ENCODE peak calls at places on chromosomes 11 and 22, in six cellular contexts. Y is CD8-positive, alpha-beta memory T cell; G is naive thymus-derived CD4-positive, alpha-beta T cell; M is left lung; K is tibial nerve; C is aorta. V is an unnamed sample.

GRCh38 chr11:70763606-70764005 is 365.3 kb downstream of the CTTN start:
- DNase-seq in Y (no peak), G (no peak), M (no peak), K (no peak), C (peak; percentile 46), V (no peak)

GRCh38 chr22:39574779-39575551 is 4.4 kb downstream of the CACNA1I start:
- DNase-seq in Y (no peak), G (no peak), M (peak; percentile 38), K (no peak), C (no peak), V (no peak)

GRCh38 chr11:57406337-57406904 is 16.0 kb upstream of the PRG2 start:
- DNase-seq in Y (no peak), G (no peak), M (no peak), K (no peak), C (no peak), V (no peak)

GRCh38 chr22:20531404-20532181 is 24.2 kb downstream of the MED15 start:
- DNase-seq in Y (no peak), G (no peak), M (peak; percentile 81), K (no peak), C (peak; percentile 87), V (peak; percentile 62)

GRCh38 chr11:61281581-61282250 is 13.4 kb downstream of the VWCE start:
- DNase-seq in Y (no peak), G (no peak), M (no peak), K (no peak), C (peak; percentile 84), V (no peak)

GRCh38 chr22:45006873-45007246 is 2.9 kb downstream of the PHF21B start:
- DNase-seq in Y (no peak), G (no peak), M (no peak), K (no peak), C (no peak), V (peak; percentile 36)

GRCh38 chr22:19640306-19640705 is 74.0 kb upstream of the SEPTIN5 start:
- DNase-seq in Y (no peak), G (no peak), M (no peak), K (no peak), C (no peak), V (no peak)

GRCh38 chr11:80327971-80328614 is 887.3 kb upstream of the TENM4 start:
- DNase-seq in Y (no peak), G (no peak), M (no peak), K (no peak), C (no peak), V (no peak)

GRCh38 chr11:69008774-69009440 is 4.1 kb downstream of the MRGPRF start:
- DNase-seq in Y (no peak), G (no peak), M (peak; percentile 82), K (peak; percentile 66), C (peak; percentile 97), V (no peak)

GRCh38 chr11:14974723-14975587 is 2.8 kb upstream of the CALCA start:
- DNase-seq in Y (peak; percentile 62), G (peak; percentile 23), M (no peak), K (no peak), C (peak; percentile 81), V (no peak)

GRCh38 chr11:14544611-14545010 is 24.4 kb upstream of the PSMA1 start:
- DNase-seq in Y (no peak), G (no peak), M (no peak), K (no peak), C (no peak), V (no peak)

GRCh38 chr11:20647976-20648565 is 21.3 kb upstream of the NELL1 start:
- DNase-seq in Y (no peak), G (no peak), M (no peak), K (peak; percentile 24), C (no peak), V (no peak)

GRCh38 chr11:128660957-128661356 is 32.9 kb upstream of the FLI1 start:
- DNase-seq in Y (no peak), G (no peak), M (no peak), K (no peak), C (no peak), V (no peak)

GRCh38 chr11:60899021-60899936 is 7.1 kb downstream of the PRPF19 start:
- DNase-seq in Y (peak; percentile 56), G (peak; percentile 11), M (no peak), K (no peak), C (no peak), V (no peak)

GRCh38 chr11:131689049-131689925 is 318.9 kb downstream of the NTM start:
- DNase-seq in Y (no peak), G (no peak), M (no peak), K (no peak), C (no peak), V (no peak)

GRCh38 chr11:129933262-129933661 is 37.9 kb upstream of the NFRKB start:
- DNase-seq in Y (no peak), G (no peak), M (no peak), K (no peak), C (no peak), V (no peak)

GRCh38 chr11:22449441-22449840 is 111.3 kb downstream of the SLC17A6 start:
- DNase-seq in Y (no peak), G (no peak), M (no peak), K (no peak), C (no peak), V (no peak)

GRCh38 chr11:118064956-118065355 is 11.9 kb upstream of the TMPRSS4 start:
- DNase-seq in Y (no peak), G (no peak), M (no peak), K (no peak), C (peak; percentile 32), V (no peak)

GRCh38 chr11:1889941-1890855 is 1.5 kb downstream of the PRR33 start:
- DNase-seq in Y (no peak), G (no peak), M (peak; percentile 31), K (no peak), C (peak; percentile 57), V (no peak)

GRCh38 chr11:119852741-119853140 is 123.7 kb upstream of the NECTIN1 start:
- DNase-seq in Y (no peak), G (no peak), M (no peak), K (no peak), C (no peak), V (no peak)

GRCh38 chr11:125408281-125408680 is 87.8 kb downstream of the FEZ1 start:
- DNase-seq in Y (no peak), G (no peak), M (no peak), K (no peak), C (peak; percentile 33), V (no peak)

GRCh38 chr11:116913000-116913399 is 75.6 kb upstream of the APOA1 start:
- DNase-seq in Y (no peak), G (no peak), M (no peak), K (no peak), C (no peak), V (no peak)

GRCh38 chr11:119375629-119376196 is 5.8 kb downstream of the USP2 start:
- DNase-seq in Y (no peak), G (no peak), M (no peak), K (peak; percentile 63), C (peak; percentile 92), V (peak; percentile 84)

GRCh38 chr22:47624277-47625012 is 862.0 kb downstream of the TBC1D22A start:
- DNase-seq in Y (no peak), G (no peak), M (no peak), K (no peak), C (no peak), V (no peak)

GRCh38 chr11:31780078-31780971 is 30.8 kb downstream of the PAX6 start:
- DNase-seq in Y (no peak), G (no peak), M (no peak), K (no peak), C (no peak), V (no peak)

GRCh38 chr11:57566035-57566504 is 1.4 kb downstream of the UBE2L6 start:
- DNase-seq in Y (no peak), G (peak; percentile 29), M (no peak), K (no peak), C (no peak), V (no peak)

DNA sequence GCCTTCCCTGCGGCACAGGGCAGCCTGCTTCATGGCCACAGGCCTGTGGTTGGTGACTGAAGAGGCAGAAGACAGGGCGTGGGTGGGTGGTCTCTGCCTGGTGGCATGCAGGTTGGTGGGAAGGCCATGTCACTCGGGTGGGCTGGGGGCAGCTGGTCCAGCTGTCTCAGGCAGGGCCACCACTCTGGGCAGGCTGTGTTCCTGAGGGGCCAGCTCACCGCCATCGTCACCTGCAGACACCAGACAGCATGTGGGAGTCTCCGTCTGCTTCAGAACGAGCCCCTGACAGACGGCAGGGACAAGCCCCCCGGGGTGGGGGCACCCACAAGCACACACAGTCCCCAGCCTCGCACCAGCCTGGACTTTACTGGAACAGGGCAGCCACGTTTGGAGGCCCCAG is 750.1 kb downstream of the BRD1 start:
- DNase-seq in Y (no peak), G (no peak), M (no peak), K (no peak), C (peak; percentile 35), V (no peak)
- H3K27ac ChIP-seq in Y (no peak overlapping the region), G (no peak overlapping the region), M (no peak overlapping the region), K (no peak overlapping the region), C (no peak overlapping the region), V (no peak overlapping the region)

GRCh38 chr11:65862191-65862735 is 2.0 kb downstream of the MUS81 start:
- DNase-seq in Y (peak; percentile 45), G (no peak), M (no peak), K (no peak), C (peak; percentile 55), V (no peak)
- H3K27ac ChIP-seq in Y (peak overlapping the region; percentile 93), G (peak overlapping the region; percentile 88), M (no peak overlapping the region), K (no peak overlapping the region), C (no peak overlapping the region), V (no peak overlapping the region)

GRCh38 chr11:73011126-73011817 is 130.8 kb downstream of the FCHSD2 start:
- DNase-seq in Y (no peak), G (no peak), M (no peak), K (no peak), C (no peak), V (no peak)
- H3K27ac ChIP-seq in Y (no peak overlapping the region), G (no peak overlapping the region), M (no peak overlapping the region), K (no peak overlapping the region), C (no peak overlapping the region), V (peak overlapping the region; percentile 18)

GRCh38 chr22:43228330-43228729 is 41.4 kb upstream of the TTLL12 start:
- DNase-seq in Y (no peak), G (no peak), M (no peak), K (no peak), C (no peak), V (no peak)

GRCh38 chr22:43228863-43229262 is 41.9 kb upstream of the TTLL12 start:
- DNase-seq in Y (no peak), G (no peak), M (no peak), K (no peak), C (no peak), V (no peak)

GRCh38 chr22:43227231-43227630 is 40.3 kb upstream of the TTLL12 start:
- DNase-seq in Y (no peak), G (no peak), M (no peak), K (peak; percentile 58), C (no peak), V (no peak)

GRCh38 chr22:43225609-43226008 is 38.7 kb upstream of the TTLL12 start:
- DNase-seq in Y (no peak), G (no peak), M (no peak), K (no peak), C (no peak), V (no peak)

DNA sequence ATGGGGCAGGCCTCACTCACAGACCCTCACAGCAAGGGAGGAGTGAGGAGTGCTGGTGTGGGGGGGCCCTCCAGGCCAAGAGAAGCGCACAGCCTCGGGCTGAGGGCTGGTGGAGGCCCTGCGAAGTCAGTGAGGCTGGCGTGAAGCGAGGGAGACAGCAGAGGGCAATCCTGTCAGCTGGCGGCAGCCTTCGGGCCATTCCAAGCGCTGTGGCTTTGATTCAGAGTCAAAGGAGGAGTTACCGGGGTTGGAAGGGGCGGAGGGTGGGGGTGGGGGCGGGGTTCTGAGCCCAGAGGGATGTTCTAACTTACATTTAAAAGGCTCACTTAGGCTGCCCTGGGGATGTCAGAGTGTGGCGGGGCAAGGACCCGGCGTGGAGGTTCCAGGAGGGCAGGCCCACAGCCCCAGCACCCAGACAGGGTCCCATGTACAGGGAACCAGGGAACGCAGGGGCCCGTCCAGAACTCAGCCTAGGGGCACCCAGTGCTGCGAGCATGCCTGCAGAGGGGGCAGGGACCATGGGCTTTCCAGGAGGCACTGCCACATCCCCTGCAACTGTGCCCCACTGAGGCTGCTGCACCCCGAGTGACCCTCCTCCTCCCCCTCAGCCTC is 39.5 kb upstream of the TTLL12 start:
- DNase-seq in Y (no peak), G (no peak), M (no peak), K (no peak), C (no peak), V (no peak)
- H3K27ac ChIP-seq in Y (no peak overlapping the region), G (no peak overlapping the region), M (no peak overlapping the region), K (peak overlapping the region; percentile 30), C (no peak overlapping the region), V (no peak overlapping the region)